ENCODE peak calls at places on chromosome 17, in nine cellular contexts. X is sigmoid colon, K is tibial nerve, Y is esophagus muscularis mucosa, R is upper lobe of left lung, O is A549, W is stomach, F is H1, S is HepG2. M is an unnamed sample.

GRCh38 chr17:50708050-50709000 is 611 bp upstream of the ANKRD40 start:
- DNase-seq in X (no peak), K (no peak), Y (no peak), R (no peak), O (no peak), W (no peak), F (no peak), S (no peak), M (no peak)

GRCh38 chr17:32355649-32356377 is 5.9 kb downstream of the ZNF207 start:
- DNase-seq in X (no peak), K (no peak), Y (no peak), R (no peak), O (no peak), W (no peak), F (no peak), S (no peak), M (no peak)

GRCh38 chr17:7011942-7012254 is 526 bp upstream of the RNASEK start:
- DNase-seq in X (no peak), K (no peak), Y (no peak), R (no peak), O (no peak), W (no peak), F (no peak), S (no peak), M (no peak)

GRCh38 chr17:2055494-2056220 is 754 bp downstream of the HIC1 start:
- DNase-seq in X (peak), K (no peak), Y (no peak), R (peak), O (no peak), W (no peak), F (no peak), S (no peak), M (peak)

GRCh38 chr17:10313037-10313672 is 59.7 kb downstream of the MYH13 start:
- DNase-seq in X (no peak), K (no peak), Y (no peak), R (peak), O (no peak), W (no peak), F (no peak), S (no peak), M (no peak)

GRCh38 chr17:2405247-2405926 is 4.5 kb upstream of the MNT start:
- DNase-seq in X (peak), K (no peak), Y (no peak), R (no peak), O (no peak), W (peak), F (no peak), S (no peak), M (peak)

GRCh38 chr17:77208217-77208808 is 67.5 kb downstream of the SEC14L1 start:
- DNase-seq in X (no peak), K (peak), Y (no peak), R (no peak), O (no peak), W (peak), F (no peak), S (peak), M (peak)

GRCh38 chr17:49598918-49599317 is 23.2 kb downstream of the NXPH3 start:
- DNase-seq in X (no peak), K (no peak), Y (no peak), R (no peak), O (no peak), W (no peak), F (no peak), S (no peak), M (no peak)

GRCh38 chr17:38743556-38744171 is 4.5 kb downstream of the PCGF2 start:
- DNase-seq in X (no peak), K (no peak), Y (no peak), R (no peak), O (no peak), W (no peak), F (no peak), S (no peak), M (no peak)

GRCh38 chr17:56891751-56892150 is 22.1 kb downstream of the TRIM25 start:
- DNase-seq in X (no peak), K (no peak), Y (no peak), R (peak), O (no peak), W (peak), F (no peak), S (no peak), M (no peak)

GRCh38 chr17:74431568-74432483 is at the start of gene GPRC5C:
- DNase-seq in X (peak), K (peak), Y (no peak), R (peak), O (peak), W (peak), F (peak), S (peak), M (peak)
- TF ChIP-seq EP300 in X (no peak), K (peak), Y (no peak), R (no peak), O (no peak), W (no peak), F (no peak), S (no peak), M (no peak)

GRCh38 chr17:59097876-59098275 is 8.8 kb downstream of the TRIM37 start:
- DNase-seq in X (no peak), K (no peak), Y (no peak), R (no peak), O (no peak), W (no peak), F (no peak), S (no peak), M (no peak)

GRCh38 chr17:59093145-59093701 is 13.5 kb downstream of the TRIM37 start:
- DNase-seq in X (no peak), K (no peak), Y (no peak), R (no peak), O (no peak), W (no peak), F (no peak), S (no peak), M (no peak)

GRCh38 chr17:59094921-59095530 is 11.7 kb downstream of the TRIM37 start:
- DNase-seq in X (no peak), K (no peak), Y (no peak), R (no peak), O (no peak), W (no peak), F (no peak), S (no peak), M (no peak)

GRCh38 chr17:59093702-59094231 is 12.9 kb downstream of the TRIM37 start:
- DNase-seq in X (peak), K (peak), Y (no peak), R (no peak), O (peak), W (no peak), F (no peak), S (peak), M (no peak)
- TF ChIP-seq EP300 in X (no peak), K (peak), Y (no peak), R (no peak), O (peak), W (no peak), F (no peak), S (no peak), M (no peak)

DNA sequence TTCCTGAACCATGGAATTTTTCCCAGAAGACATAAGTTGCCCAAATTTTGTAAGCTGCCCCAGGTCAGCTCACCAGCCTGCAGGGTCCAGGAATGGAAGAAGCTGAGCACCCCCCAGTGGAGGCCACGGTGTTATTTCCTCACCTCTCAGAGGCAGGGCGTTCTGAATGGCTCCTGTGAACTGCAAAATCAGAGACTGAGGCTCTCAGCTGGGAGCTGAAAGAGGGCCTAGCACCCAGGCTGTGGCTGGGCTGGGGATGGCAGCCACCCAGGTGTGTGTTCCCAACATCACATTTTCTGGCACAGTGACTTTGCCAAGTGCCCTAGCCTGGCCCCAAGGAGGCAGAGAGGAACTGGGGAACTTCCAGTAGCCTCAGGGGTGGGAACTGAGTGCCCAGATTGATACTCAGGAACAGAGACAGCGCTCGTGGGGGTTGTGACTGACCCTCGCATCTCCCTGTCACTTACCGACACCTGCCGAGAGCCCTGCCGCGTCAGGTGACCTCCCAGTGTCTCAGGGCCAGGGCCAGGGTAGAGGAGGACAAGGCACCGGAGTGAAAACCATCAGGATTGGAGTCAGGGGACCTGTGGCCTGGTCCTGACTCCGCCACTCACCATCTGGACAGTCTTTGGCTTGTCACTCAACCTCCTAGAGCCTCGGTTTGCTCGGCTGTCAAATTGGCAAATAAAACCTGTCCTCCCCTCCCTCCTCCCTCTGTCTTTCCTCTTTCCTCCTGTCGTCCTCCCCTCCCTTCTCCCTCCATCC is 11.3 kb downstream of the CACNG4 start:
- DNase-seq in X (no peak), K (no peak), Y (no peak), R (no peak), O (peak), W (peak), F (no peak), S (peak), M (no peak)
- TF ChIP-seq EP300 in X (no peak), K (no peak), Y (no peak), R (no peak), O (no peak), W (no peak), F (no peak), S (no peak), M (no peak)

GRCh38 chr17:64741924-64742670 is 80.0 kb upstream of the SMURF2 start:
- DNase-seq in X (peak), K (peak), Y (peak), R (no peak), O (no peak), W (no peak), F (no peak), S (no peak), M (no peak)

GRCh38 chr17:64732336-64733006 is 70.4 kb upstream of the SMURF2 start:
- DNase-seq in X (no peak), K (peak), Y (no peak), R (no peak), O (peak), W (no peak), F (no peak), S (peak), M (peak)

GRCh38 chr17:64741038-64741641 is 79.0 kb upstream of the SMURF2 start:
- DNase-seq in X (no peak), K (no peak), Y (no peak), R (no peak), O (no peak), W (peak), F (no peak), S (no peak), M (no peak)

GRCh38 chr17:64739316-64740058 is 77.4 kb upstream of the SMURF2 start:
- DNase-seq in X (no peak), K (no peak), Y (no peak), R (no peak), O (no peak), W (no peak), F (no peak), S (peak), M (no peak)

DNA sequence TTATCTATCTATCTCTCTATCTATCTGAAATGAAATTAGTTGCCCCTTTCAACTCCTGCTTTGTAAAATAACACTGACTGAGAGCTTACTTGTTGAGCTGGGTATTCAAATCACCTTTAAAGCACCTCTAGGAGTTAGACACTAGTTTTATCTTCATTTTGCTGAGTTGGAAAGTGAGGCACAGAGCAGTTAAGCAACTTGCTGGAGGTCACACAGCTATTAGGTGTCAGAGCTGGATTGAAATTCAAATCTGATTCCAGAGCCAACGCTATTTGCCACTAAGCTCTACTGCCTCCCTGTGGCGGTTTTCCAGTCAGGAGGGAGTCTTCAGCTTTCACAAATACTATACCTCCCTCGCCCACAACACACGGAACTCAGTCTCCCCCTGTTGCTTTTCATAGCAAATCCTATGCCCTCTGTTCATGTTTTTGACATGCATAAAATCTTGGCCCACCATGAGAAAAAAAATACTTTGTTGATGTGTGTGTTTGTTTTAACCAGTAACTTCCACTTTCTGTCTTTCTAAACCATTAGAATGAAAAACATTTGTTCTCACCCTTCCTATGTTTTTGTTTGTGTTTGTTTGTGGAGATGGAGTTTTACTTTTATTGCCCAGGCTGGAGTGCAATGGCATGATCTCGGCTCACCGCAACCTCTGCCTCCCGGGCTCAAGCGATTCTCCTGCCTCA is 74.8 kb upstream of the SMURF2 start:
- DNase-seq in X (no peak), K (no peak), Y (no peak), R (no peak), O (no peak), W (peak), F (no peak), S (peak), M (no peak)
- TF ChIP-seq EP300 in X (no peak), K (no peak), Y (no peak), R (no peak), O (no peak), W (no peak), F (no peak), S (no peak), M (no peak)

GRCh38 chr17:68101992-68102758 is 66.6 kb downstream of the KPNA2 start:
- DNase-seq in X (no peak), K (peak), Y (no peak), R (peak), O (no peak), W (peak), F (no peak), S (no peak), M (no peak)
- TF ChIP-seq EP300 in X (no peak), K (no peak), Y (no peak), R (no peak), O (no peak), W (no peak), F (no peak), S (no peak), M (no peak)

GRCh38 chr17:28370744-28371103 is 617 bp upstream of the VTN start:
- DNase-seq in X (no peak), K (no peak), Y (no peak), R (no peak), O (no peak), W (no peak), F (no peak), S (peak), M (no peak)

GRCh38 chr17:28372945-28373274 is 1.4 kb downstream of the SARM1 start:
- DNase-seq in X (no peak), K (no peak), Y (no peak), R (no peak), O (no peak), W (no peak), F (no peak), S (no peak), M (no peak)

GRCh38 chr17:28371245-28372202 is at the start of gene SARM1:
- DNase-seq in X (peak), K (peak), Y (peak), R (peak), O (peak), W (peak), F (peak), S (peak), M (peak)

GRCh38 chr17:28370035-28370743 is at the start of gene VTN:
- DNase-seq in X (no peak), K (no peak), Y (no peak), R (no peak), O (peak), W (peak), F (no peak), S (peak), M (no peak)

GRCh38 chr17:28372203-28372944 is 880 bp downstream of the SARM1 start:
- DNase-seq in X (no peak), K (no peak), Y (no peak), R (peak), O (no peak), W (no peak), F (no peak), S (no peak), M (no peak)
- TF ChIP-seq EP300 in X (no peak), K (no peak), Y (no peak), R (no peak), O (no peak), W (no peak), F (no peak), S (no peak), M (no peak)

DNA sequence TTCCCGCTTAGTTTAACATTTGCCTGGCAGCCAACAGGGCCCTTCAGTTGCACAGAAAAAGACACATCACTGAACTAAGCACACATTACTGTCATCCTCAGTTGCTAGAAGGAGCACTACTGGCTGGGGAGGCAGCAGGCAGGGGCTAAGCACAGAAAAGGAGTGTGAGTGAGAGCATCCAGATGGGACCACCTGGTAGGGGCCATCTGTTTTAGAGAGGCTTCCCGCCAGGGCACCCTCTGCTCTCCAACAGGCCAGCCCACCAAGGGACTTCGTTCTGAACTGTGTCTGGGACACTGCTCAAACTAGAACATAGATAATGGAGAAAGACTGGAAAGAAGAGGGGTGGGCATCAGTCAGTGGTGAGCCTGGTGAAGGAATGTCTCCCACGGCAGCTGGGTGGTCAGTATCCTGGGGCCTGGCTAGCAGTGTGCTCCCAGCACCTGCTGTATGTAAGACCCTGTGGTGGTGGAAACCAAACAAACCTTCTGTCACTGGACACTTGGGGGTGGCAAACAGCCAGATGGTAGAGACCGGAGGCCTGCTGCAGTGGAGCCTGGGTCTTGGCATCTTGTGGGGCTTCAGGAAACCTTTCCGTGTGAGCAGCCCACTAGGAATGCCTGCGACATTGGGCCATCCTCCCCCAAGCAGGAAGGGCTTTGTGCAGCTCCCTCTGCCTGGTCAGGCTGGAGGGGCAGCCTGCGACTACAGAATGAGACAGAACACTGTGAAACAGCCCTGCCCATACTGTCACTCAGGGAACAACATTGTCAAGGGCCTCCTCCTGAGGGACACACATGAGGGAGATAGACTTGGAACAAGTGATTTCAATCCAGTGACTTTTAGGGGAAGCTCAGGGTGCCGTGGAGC is 12.8 kb upstream of the RANGRF start:
- DNase-seq in X (no peak), K (no peak), Y (no peak), R (no peak), O (no peak), W (no peak), F (no peak), S (no peak), M (no peak)
- TF ChIP-seq EP300 in X (no peak), K (no peak), Y (no peak), R (no peak), O (no peak), W (no peak), F (no peak), S (no peak), M (no peak)

DNA sequence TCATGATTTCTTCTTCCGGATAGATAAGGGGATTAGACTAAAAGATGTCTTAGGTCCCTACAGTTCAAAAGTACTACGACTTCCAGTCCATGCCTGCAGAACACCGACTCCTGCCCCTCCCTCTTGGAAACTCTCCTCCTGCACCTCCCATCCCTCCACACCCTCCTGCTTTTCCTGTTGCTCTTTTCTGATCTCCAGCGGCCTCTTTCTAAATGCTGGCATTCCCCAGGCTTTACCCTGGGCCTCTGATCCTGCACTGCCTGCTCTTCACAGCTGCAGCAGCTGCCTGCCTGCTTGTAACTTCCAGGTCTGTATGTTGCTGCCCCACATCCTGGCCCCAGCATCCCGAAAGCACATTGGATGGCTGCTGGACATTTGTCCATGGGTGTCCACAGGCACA is 154.2 kb downstream of the KCNJ12 start:
- DNase-seq in X (no peak), K (no peak), Y (peak), R (no peak), O (no peak), W (no peak), F (no peak), S (no peak), M (no peak)
- TF ChIP-seq EP300 in X (no peak), K (no peak), Y (no peak), R (no peak), O (no peak), W (no peak), F (no peak), S (no peak), M (no peak)

M was measured in ovary.